ENCODE peak calls at places on chromosomes 7 and 10, in seven cellular contexts. Z, H, S, R, E, W and T are unnamed samples.

GRCh38 chr7:20158684-20159083 is 58.5 kb downstream of the MACC1 start:
- DNase-seq in Z (no peak), H (no peak), S (no peak), R (no peak), E (no peak), W (no peak), T (no peak)

GRCh38 chr10:122121059-122121458 is 132.1 kb downstream of the TACC2 start:
- DNase-seq in Z (no peak), H (no peak), S (no peak), R (no peak), E (peak; percentile 41), W (no peak), T (no peak)

GRCh38 chr10:12719365-12719764 is 282.1 kb downstream of the CCDC3 start:
- DNase-seq in Z (peak; percentile 59), H (no peak), S (no peak), R (no peak), E (no peak), W (no peak), T (no peak)

GRCh38 chr10:130377986-130378545 is 241.9 kb downstream of the GLRX3 start:
- DNase-seq in Z (no peak), H (no peak), S (no peak), R (no peak), E (no peak), W (no peak), T (no peak)

GRCh38 chr10:116073451-116073850 is 199.6 kb downstream of the GFRA1 start:
- DNase-seq in Z (no peak), H (no peak), S (no peak), R (no peak), E (no peak), W (no peak), T (no peak)

GRCh38 chr7:22726849-22727792 is at the start of gene IL6:
- DNase-seq in Z (peak; percentile 77), H (peak; percentile 44), S (peak; percentile 65), R (peak; percentile 82), E (peak; percentile 58), W (peak; percentile 43), T (peak; percentile 72)

GRCh38 chr7:85102813-85103350 is 84.0 kb downstream of the SEMA3D start:
- DNase-seq in Z (no peak), H (no peak), S (no peak), R (no peak), E (no peak), W (no peak), T (no peak)

GRCh38 chr10:104582604-104582951 is 58.5 kb upstream of the SORCS3 start:
- DNase-seq in Z (no peak), H (no peak), S (no peak), R (no peak), E (no peak), W (no peak), T (peak; percentile 27)

GRCh38 chr10:124496150-124496549 is 34.5 kb downstream of the LHPP start:
- DNase-seq in Z (no peak), H (no peak), S (no peak), R (no peak), E (no peak), W (no peak), T (no peak)

GRCh38 chr10:120426306-120426705 is 30.7 kb upstream of the PLPP4 start:
- DNase-seq in Z (no peak), H (no peak), S (no peak), R (no peak), E (no peak), W (no peak), T (no peak)

GRCh38 chr7:142496545-142496991 is 238.7 kb upstream of the PRSS58 start:
- DNase-seq in Z (no peak), H (no peak), S (no peak), R (no peak), E (no peak), W (no peak), T (peak; percentile 19)

GRCh38 chr7:85184599-85185354 is 2.1 kb downstream of the SEMA3D start:
- DNase-seq in Z (peak; percentile 47), H (no peak), S (no peak), R (peak; percentile 42), E (no peak), W (no peak), T (no peak)

GRCh38 chr10:96341219-96342182 is 17.3 kb downstream of the OPALIN start:
- DNase-seq in Z (no peak), H (no peak), S (no peak), R (no peak), E (no peak), W (no peak), T (no peak)

GRCh38 chr7:138538518-138538917 is 78.5 kb downstream of the TRIM24 start:
- DNase-seq in Z (no peak), H (no peak), S (no peak), R (no peak), E (no peak), W (no peak), T (no peak)

GRCh38 chr7:151491859-151492258 is 27.8 kb downstream of the RHEB start:
- DNase-seq in Z (no peak), H (no peak), S (no peak), R (no peak), E (no peak), W (no peak), T (peak; percentile 53)

GRCh38 chr10:11505636-11506035 is 105.8 kb downstream of the USP6NL start:
- DNase-seq in Z (no peak), H (no peak), S (no peak), R (no peak), E (no peak), W (no peak), T (no peak)

GRCh38 chr7:152883858-152884257 is 124.3 kb downstream of the ACTR3B start:
- DNase-seq in Z (no peak), H (no peak), S (no peak), R (no peak), E (no peak), W (no peak), T (no peak)

GRCh38 chr7:51639661-51640340 is 323.2 kb upstream of the COBL start:
- DNase-seq in Z (no peak), H (no peak), S (no peak), R (peak; percentile 39), E (no peak), W (no peak), T (peak; percentile 72)

GRCh38 chr7:112866424-112866823 is 76.2 kb upstream of the TMEM168 start:
- DNase-seq in Z (no peak), H (no peak), S (no peak), R (no peak), E (no peak), W (no peak), T (no peak)

GRCh38 chr10:69106900-69107511 is 17.0 kb upstream of the VPS26A start:
- DNase-seq in Z (no peak), H (no peak), S (no peak), R (no peak), E (no peak), W (no peak), T (no peak)

GRCh38 chr7:141290951-141291350 is 217.1 kb downstream of the TMEM178B start:
- DNase-seq in Z (no peak), H (no peak), S (no peak), R (no peak), E (no peak), W (no peak), T (no peak)

DNA sequence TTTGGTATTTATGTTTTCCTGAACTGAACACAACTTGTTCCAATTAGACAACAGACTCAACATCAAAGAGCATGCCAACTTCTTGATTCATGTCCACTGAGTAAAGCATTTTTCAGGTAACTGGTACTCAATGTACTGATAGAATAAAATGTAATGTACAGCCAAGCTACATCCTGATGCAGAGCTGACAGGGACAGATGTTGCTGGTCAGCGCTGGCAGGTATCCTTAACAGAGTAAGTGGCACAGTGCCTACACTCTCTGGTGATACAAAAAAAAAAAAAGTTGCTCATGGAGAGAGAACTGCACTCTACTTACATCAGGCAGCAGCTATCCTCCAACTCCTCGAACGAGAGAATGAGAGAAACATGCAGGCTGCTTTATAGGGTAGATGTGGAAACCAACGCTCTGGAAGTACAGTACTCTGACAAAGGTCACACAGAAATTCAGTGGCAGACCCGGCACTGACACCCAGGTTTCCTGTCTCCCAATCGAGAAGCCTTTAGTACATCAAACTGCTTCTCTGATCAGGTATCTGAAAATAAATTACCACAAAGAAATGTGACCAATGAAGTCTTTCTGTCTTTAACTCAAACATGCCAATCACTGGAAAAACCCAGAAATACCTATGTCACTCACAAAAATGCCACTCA is 4.6 kb downstream of the ITGB1 start:
- DNase-seq in Z (no peak), H (no peak), S (no peak), R (no peak), E (no peak), W (no peak), T (no peak)
- TF ChIP-seq POLR2A in Z (no peak), H (no peak), S (no peak), R (no peak), E (no peak), W (no peak), T (no peak)

GRCh38 chr7:5598769-5599371 is 175.2 kb upstream of the TNRC18 start:
- DNase-seq in Z (no peak), H (no peak), S (no peak), R (no peak), E (no peak), W (no peak), T (no peak)
- TF ChIP-seq POLR2A in Z (no peak), H (no peak), S (no peak), R (no peak), E (no peak), W (no peak), T (no peak)

DNA sequence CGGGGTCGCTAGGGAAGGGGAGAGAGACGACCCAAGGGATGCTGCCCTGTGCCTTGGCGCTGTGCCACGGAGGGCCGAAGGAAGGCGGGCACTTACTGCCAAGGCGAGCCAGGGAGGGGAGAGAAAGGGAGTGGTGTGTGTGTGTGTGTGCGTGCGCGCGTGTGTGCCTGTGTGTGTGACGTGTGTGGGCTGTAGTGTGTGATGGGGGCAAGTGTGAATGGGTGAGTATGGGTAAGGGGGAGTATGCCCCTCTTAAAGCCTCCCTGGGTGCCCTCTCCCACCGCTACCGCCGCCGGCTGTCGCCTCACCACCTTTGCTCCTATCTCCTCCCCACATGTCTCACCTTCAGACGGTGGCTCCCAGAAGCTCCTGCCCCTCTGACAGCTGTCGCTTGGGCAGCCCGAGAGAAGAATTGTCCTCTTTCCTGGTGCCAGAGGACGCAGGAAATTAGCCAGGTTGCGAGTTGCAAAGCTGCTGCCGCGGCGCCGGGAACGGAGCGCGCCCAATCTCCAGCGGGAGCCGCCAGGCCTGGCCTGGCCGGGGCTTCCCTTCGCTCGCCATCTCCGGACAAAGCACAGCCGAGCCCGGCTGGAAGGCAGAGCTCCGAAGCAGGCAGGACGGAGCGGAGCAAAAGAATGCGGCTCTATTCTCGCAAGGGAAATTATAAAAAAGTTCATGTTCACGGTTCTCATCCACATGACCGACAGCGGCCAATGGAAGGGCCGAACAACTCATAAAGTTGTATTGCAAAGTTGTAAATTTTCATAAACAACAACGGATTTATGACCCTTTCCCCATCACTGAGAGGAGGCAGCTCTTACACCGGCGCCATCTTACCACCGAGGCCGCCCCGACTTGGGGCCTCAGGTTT is at the start of gene HOXA3:
- DNase-seq in Z (peak; percentile 85), H (no peak), S (peak; percentile 53), R (peak; percentile 33), E (peak; percentile 26), W (no peak), T (no peak)
- TF ChIP-seq POLR2A in Z (peak; percentile 92), H (peak; percentile 39), S (no peak), R (peak; percentile 23), E (no peak), W (no peak), T (no peak)

DNA sequence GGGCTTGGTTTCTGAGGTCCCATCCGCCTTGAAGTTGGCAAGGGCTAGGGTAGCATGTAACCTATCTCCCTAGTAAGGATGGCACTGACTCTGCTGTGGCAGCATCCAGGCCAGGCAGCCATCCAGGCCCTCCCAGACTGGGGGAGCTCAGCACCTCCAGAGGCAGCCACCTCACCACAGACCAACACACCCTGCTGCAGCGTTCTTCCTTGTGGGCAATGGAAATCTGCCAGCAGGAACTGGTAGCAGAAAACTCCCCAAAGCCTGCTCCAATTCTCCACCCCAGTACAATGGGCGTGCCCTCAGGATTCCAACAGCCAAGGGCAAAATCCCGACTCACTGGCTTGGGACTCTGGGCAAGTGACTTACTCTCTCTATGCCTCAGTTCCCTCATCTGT is 27.5 kb downstream of the DLG5 start:
- DNase-seq in Z (peak; percentile 67), H (no peak), S (peak; percentile 68), R (peak; percentile 57), E (peak; percentile 86), W (no peak), T (peak; percentile 89)
- TF ChIP-seq POLR2A in Z (no peak), H (no peak), S (no peak), R (no peak), E (no peak), W (no peak), T (no peak)